ENCODE peak calls at places on chromosomes 4 and X, in five cellular contexts. I is NCI-H2081; M is CD8-positive, alpha-beta memory T cell; Q is NCI-H2171 treated with DMSO at 0.1 percent for 48 hours; N is activated gamma-delta T cell treated with anti-CD3 and anti-CD28 coated beads, Interleukin-2, amount 50 U/mL, for 16 hours. W is an unnamed sample.

GRCh38 chrX:874061-874460 is 243.5 kb downstream of the SHOX start:
- DNase-seq in I (no peak), M (no peak), Q (no peak), N (no peak), W (no peak)

GRCh38 chr4:20341121-20341758 is 89.5 kb downstream of the SLIT2 start:
- DNase-seq in I (no peak), M (no peak), Q (no peak), N (no peak), W (no peak)

GRCh38 chrX:115533485-115533884 is 27.5 kb upstream of the PLS3 start:
- DNase-seq in I (no peak), M (no peak), Q (no peak), N (no peak), W (no peak)

GRCh38 chrX:150873616-150874015 is 24.9 kb downstream of the CD99L2 start:
- DNase-seq in I (no peak), M (no peak), Q (no peak), N (no peak), W (peak)

GRCh38 chr4:137307806-137308205 is 224.5 kb downstream of the PCDH18 start:
- DNase-seq in I (no peak), M (no peak), Q (no peak), N (no peak), W (no peak)

GRCh38 chr4:186760576-186760975 is 36.9 kb upstream of the FAT1 start:
- DNase-seq in I (no peak), M (no peak), Q (no peak), N (no peak), W (no peak)

GRCh38 chr4:153611679-153612078 is 72.4 kb upstream of the TLR2 start:
- DNase-seq in I (no peak), M (no peak), Q (no peak), N (no peak), W (no peak)

GRCh38 chr4:105092356-105092755 is 54.3 kb upstream of the TET2 start:
- DNase-seq in I (no peak), M (no peak), Q (no peak), N (no peak), W (no peak)

GRCh38 chrX:153871946-153872878 is 13.8 kb downstream of the L1CAM start:
- DNase-seq in I (no peak), M (no peak), Q (no peak), N (no peak), W (no peak)

GRCh38 chrX:154372612-154373022 is 1.8 kb downstream of the FLNA start:
- DNase-seq in I (no peak), M (no peak), Q (no peak), N (no peak), W (no peak)

GRCh38 chr4:174521800-174522182 is 497 bp downstream of the HPGD start:
- DNase-seq in I (peak), M (peak), Q (no peak), N (peak), W (no peak)